ENCODE peak calls at places on chromosomes 3 and 15, in four cellular contexts. Q, D, W and G are unnamed samples. For H3K79me2, the result is how much of the 10 kb centered on the place peaks cover.

GRCh38 chr3:66822059-66823009 is 175.8 kb upstream of the KBTBD8 start:
- DNase-seq in Q (peak), D (peak), W (peak), G (peak)

GRCh38 chr3:155647988-155648591 is 96.8 kb downstream of the PLCH1 start:
- DNase-seq in Q (no peak), D (peak), W (no peak), G (no peak)

GRCh38 chr3:44987318-44987717 is 11.3 kb downstream of the EXOSC7 start:
- DNase-seq in Q (no peak), D (no peak), W (no peak), G (no peak)

GRCh38 chr3:13537244-13537921 is 11.5 kb upstream of the FBLN2 start:
- DNase-seq in Q (no peak), D (no peak), W (no peak), G (no peak)

GRCh38 chr3:30658328-30659052 is 52.1 kb downstream of the TGFBR2 start:
- DNase-seq in Q (no peak), D (no peak), W (peak), G (no peak)

GRCh38 chr3:135013206-135013605 is 218.1 kb downstream of the EPHB1 start:
- DNase-seq in Q (no peak), D (no peak), W (no peak), G (no peak)

GRCh38 chr15:33581032-33581431 is 270.3 kb downstream of the RYR3 start:
- DNase-seq in Q (no peak), D (peak), W (peak), G (no peak)

GRCh38 chr3:189170559-189170958 is 1.2 kb upstream of the TPRG1 start:
- DNase-seq in Q (no peak), D (no peak), W (peak), G (no peak)

GRCh38 chr3:111591555-111591954 is 3.6 kb downstream of the ZBED2 start:
- DNase-seq in Q (no peak), D (no peak), W (no peak), G (no peak)

GRCh38 chr15:95024388-95024787 is 793.0 kb downstream of the MCTP2 start:
- DNase-seq in Q (no peak), D (peak), W (peak), G (no peak)

GRCh38 chr3:160676547-160677303 is at the start of gene ARL14:
- DNase-seq in Q (peak), D (peak), W (peak), G (no peak)

GRCh38 chr3:52791928-52792327 is 2.7 kb upstream of the ITIH3 start:
- DNase-seq in Q (no peak), D (no peak), W (no peak), G (no peak)

GRCh38 chr3:64184621-64185020 is 40.6 kb downstream of the PRICKLE2 start:
- DNase-seq in Q (no peak), D (no peak), W (peak), G (no peak)

GRCh38 chr3:64687781-64688515 is at the start of gene ADAMTS9:
- DNase-seq in Q (no peak), D (peak), W (peak), G (peak)

GRCh38 chr15:69976366-69976994 is 121.2 kb downstream of the TLE3 start:
- DNase-seq in Q (no peak), D (peak), W (peak), G (peak)

GRCh38 chr3:126646662-126647061 is 8.3 kb downstream of the TXNRD3 start:
- DNase-seq in Q (no peak), D (no peak), W (no peak), G (no peak)

GRCh38 chr3:120678331-120678845 is 3.7 kb downstream of the HGD start:
- DNase-seq in Q (no peak), D (peak), W (peak), G (no peak)

GRCh38 chr3:153284282-153284938 is 122.4 kb downstream of the RAP2B start:
- DNase-seq in Q (no peak), D (peak), W (peak), G (no peak)

GRCh38 chr3:4748701-4749378 is 230.4 kb upstream of the BHLHE40 start:
- DNase-seq in Q (no peak), D (no peak), W (no peak), G (no peak)

GRCh38 chr15:37824717-37825382 is 109.6 kb upstream of the TMCO5A start:
- DNase-seq in Q (no peak), D (peak), W (peak), G (no peak)

GRCh38 chr3:148332509-148332908 is 365.2 kb upstream of the AGTR1 start:
- DNase-seq in Q (no peak), D (peak), W (no peak), G (no peak)

GRCh38 chr3:125054436-125055164 is 1.2 kb downstream of the HEG1 start:
- DNase-seq in Q (no peak), D (no peak), W (peak), G (no peak)

GRCh38 chr15:58257776-58258325 is 119.7 kb downstream of the AQP9 start:
- DNase-seq in Q (no peak), D (no peak), W (no peak), G (no peak)

GRCh38 chr15:94125698-94126097 is 105.7 kb upstream of the MCTP2 start:
- DNase-seq in Q (no peak), D (no peak), W (no peak), G (no peak)

DNA sequence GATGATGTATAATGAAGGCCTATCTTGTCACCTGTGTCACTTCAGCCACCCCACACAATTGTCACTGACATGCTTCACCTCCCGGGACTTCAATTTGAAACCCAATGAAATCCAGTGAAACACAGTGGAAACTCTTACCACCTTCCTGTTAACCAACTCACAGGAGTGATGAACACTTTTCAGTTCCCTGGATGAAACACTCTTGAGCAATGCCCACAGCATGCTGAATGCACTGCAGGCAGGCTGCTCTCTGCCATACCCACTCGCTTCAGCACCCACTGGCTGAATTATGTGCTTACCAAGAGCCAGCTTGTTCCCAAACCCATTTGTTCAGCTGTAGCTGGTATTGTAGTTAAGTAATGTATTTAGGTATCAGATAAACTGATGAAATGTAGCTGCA is 47.0 kb downstream of the MAP2K1 start:
- DNase-seq in Q (no peak), D (no peak), W (no peak), G (no peak)
- H3K79me2 ChIP-seq in Q (half or more), D (under half), W (under half), G (under half)

DNA sequence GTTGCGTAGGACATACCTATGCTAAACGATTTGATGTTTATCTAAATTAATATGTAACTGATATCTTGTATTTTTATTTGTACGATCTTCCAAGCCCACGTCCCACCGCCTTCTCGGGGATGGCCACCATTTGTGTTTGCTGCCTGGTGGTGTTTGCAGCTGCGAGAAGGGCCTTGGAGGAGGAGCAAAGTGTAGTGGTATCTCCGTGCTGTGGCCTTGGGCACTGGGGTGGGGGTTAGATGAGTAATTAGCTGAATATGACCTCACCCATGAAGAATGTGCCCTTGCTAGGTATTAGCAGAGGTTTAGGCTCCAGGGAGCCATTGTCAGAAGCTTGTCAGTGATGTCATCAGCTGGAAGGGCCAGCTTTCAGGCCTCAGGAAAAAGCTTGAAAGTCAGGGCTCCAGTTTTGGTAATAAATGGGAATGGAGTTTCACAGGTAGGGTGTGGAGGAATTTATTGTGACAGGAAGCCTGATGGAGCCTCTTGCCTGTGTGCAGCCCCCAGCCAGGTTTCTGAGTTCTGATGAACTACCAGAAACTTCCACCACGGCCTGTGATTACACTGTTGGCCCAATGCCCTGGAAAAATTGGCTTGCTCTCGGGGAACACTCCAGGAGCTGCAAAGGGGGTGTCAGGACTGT is 41.0 kb downstream of the FLNB start:
- DNase-seq in Q (peak), D (peak), W (peak), G (peak)
- H2AK5ac ChIP-seq in Q (peak), D (no peak), W (peak), G (no peak)

DNA sequence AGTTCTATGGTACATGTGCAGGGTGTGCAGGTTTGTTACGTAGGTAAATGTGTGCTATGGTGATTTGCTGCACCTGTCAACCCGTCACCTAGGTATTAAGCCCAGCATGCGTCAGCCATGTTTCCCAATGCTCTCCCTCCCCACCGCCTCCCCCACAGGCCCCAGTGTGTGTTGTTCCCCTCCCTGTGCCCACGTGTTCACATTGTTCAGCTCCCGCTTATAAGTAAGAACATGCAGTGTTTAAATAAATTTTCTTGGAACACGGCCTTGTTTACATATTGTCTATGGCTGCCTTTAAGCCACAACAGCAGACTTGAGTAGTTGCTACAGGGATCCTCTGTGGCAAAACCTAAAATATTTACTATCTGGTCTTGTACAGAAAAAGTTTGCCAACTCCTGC is 41.3 kb upstream of the CORO2B start:
- DNase-seq in Q (no peak), D (no peak), W (no peak), G (no peak)
- H4K8ac ChIP-seq in Q (no peak), D (no peak), W (no peak), G (no peak)

GRCh38 chr3:27454914-27455313 is 29.3 kb downstream of the SLC4A7 start:
- DNase-seq in Q (no peak), D (no peak), W (no peak), G (no peak)
- H3K79me2 ChIP-seq in Q (half or more), D (under half), W (under half), G (under half)

DNA sequence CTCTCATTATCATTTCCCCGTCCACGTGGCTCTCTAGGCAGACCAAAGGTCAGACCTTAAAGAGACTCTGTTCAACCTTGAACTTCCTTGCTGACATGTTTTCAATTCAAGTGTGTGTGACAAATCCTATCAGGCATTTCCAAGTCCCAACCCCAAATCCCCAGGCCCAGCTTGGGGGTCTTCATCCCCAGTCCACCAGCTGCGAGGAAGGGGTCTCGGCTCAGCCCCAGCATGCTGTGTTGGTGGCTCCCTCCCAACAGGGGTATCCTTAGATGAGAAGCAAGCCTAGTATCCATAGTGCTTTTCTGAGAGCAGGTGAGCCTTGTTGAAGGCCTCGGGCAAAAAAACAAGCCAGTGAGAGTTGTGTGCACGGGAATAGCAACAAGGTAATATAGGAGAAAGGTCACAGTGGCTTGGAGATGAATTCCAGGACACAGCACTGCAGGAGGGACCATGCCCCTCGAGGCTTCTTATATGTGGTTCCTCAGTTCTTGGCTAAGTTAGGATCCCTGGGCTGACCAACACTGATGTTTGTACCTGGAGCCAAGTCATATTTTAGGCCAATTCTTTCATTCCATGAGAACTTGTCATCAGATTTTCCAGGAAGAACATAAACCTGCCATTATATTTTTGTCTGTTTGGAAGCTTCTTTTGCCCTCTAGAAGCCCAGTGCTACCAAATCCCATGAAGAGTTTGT is 130.1 kb downstream of the ASB7 start:
- DNase-seq in Q (no peak), D (no peak), W (peak), G (no peak)
- H2AK5ac ChIP-seq in Q (no peak), D (no peak), W (no peak), G (no peak)

DNA sequence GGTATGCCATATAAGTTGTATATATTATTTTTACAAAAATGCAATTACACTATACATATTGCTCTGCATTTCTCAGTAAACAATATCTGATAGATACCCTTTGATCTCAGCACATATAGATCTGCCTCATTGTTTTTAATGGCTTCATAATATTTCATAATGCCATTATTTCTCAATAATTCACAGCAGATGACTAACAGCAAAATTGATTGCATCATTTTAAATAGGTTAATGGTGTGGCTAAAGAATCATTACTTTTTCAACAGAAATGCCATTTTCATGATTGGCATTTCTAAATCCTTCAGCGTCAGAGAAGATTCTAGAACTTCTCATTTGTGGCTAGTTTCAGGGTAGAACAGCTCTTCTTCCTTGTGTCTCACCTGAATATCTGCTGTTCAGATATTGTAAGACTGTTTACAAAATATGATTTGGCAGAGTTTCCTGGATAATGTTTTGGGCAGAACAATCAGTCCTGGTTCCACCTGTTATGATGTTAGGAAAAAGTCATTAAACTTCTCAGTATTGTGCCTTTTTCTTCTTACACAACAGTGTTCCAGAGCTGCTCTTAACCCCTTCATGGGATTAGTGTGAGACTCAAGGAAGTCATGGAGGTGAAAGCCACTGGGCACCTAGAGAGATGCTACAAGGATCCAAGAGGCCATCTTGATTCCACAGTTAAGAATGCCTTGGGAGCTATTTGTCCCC is 397.6 kb upstream of the THBS1 start:
- DNase-seq in Q (no peak), D (no peak), W (peak), G (no peak)
- H4K8ac ChIP-seq in Q (no peak), D (no peak), W (no peak), G (no peak)

GRCh38 chr3:23875326-23875725 is 41.5 kb downstream of the NKIRAS1 start:
- DNase-seq in Q (no peak), D (no peak), W (peak), G (no peak)

GRCh38 chr3:23874359-23875120 is 42.2 kb downstream of the NKIRAS1 start:
- DNase-seq in Q (no peak), D (no peak), W (peak), G (no peak)

GRCh38 chr3:23876901-23877300 is 39.9 kb downstream of the NKIRAS1 start:
- DNase-seq in Q (no peak), D (no peak), W (no peak), G (no peak)

GRCh38 chr3:23873941-23874340 is 42.8 kb downstream of the NKIRAS1 start:
- DNase-seq in Q (no peak), D (no peak), W (no peak), G (no peak)

GRCh38 chr3:23872330-23872729 is 44.5 kb downstream of the NKIRAS1 start:
- DNase-seq in Q (no peak), D (no peak), W (no peak), G (no peak)
- H3K79me2 ChIP-seq in Q (half or more), D (under half), W (under half), G (under half)

GRCh38 chr3:61236556-61236955 is 14.7 kb downstream of the FHIT start:
- DNase-seq in Q (no peak), D (peak), W (no peak), G (no peak)
- H2AK5ac ChIP-seq in Q (no peak), D (no peak), W (no peak), G (no peak)

GRCh38 chr3:59607628-59608027 is 557.8 kb upstream of the CFAP20DC start:
- DNase-seq in Q (no peak), D (peak), W (peak), G (no peak)

GRCh38 chr3:59609967-59610366 is 560.1 kb upstream of the CFAP20DC start:
- DNase-seq in Q (no peak), D (no peak), W (no peak), G (no peak)

GRCh38 chr3:59606638-59607262 is 556.9 kb upstream of the CFAP20DC start:
- DNase-seq in Q (no peak), D (no peak), W (no peak), G (no peak)

GRCh38 chr3:59608356-59608755 is 558.5 kb upstream of the CFAP20DC start:
- DNase-seq in Q (no peak), D (no peak), W (no peak), G (no peak)

DNA sequence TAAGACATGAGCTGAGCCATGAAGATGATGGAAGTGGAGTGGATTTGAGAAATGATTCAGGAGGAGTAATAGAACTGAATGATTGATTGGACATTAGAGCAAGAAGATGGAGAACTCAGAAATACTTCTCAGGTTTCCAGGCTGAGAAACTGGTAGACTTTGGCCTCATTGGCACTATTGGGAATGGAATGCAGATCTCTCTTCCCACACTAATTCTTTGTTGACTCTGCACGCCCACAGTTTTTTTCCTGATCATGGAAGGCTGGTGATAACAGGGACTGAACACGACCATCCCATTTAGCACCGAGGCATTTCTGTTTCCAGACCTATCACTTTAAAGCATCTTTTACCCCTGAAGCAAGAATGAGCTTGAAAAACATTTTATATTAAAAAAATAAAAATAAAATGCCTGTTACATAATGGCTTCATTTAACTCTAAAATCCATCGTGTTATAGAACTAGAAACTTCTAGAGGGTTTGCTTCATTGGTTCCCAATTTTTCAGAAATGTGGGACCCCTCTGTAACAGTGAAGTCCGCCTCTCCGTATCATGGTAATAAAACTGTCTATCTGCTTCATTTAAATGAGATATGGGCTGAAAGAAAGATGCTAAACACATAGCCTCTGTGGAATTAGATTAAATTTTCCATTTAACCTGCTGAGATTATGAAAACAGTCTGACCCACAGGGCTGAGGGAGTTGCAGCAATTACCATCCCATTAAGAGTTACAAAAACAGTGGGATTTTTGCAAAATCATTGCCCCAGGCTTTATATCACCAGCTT is 562.0 kb upstream of the CFAP20DC start:
- DNase-seq in Q (no peak), D (no peak), W (peak), G (no peak)
- H4K8ac ChIP-seq in Q (no peak), D (no peak), W (no peak), G (no peak)